ENCODE peak calls at places on chromosomes 12 and 14, in eight cellular contexts. One of them, this sample, is unnamed.

GRCh38 chr14:55160989-55161388 is 30.4 kb downstream of the DLGAP5 start:
- DNase-seq in HTR-8/SVneo: peak; percentile 59
- DNase-seq in NCI-H2171: no peak
- DNase-seq in Karpas-422: peak; percentile 63
- DNase-seq in uterus: no peak
- DNase-seq in neural crest cell: no peak
- DNase-seq in SIG-M5: no peak
- DNase-seq in left cardiac atrium: no peak
- DNase-seq in this sample: no peak

GRCh38 chr12:25423355-25423754 is 129.7 kb downstream of the LMNTD1 start:
- DNase-seq in Karpas-422: no peak
- DNase-seq in uterus: no peak
- DNase-seq in SIG-M5: no peak
- DNase-seq in neural crest cell: no peak
- DNase-seq in left cardiac atrium: peak; percentile 26
- DNase-seq in HTR-8/SVneo: no peak
- DNase-seq in NCI-H2171: no peak
- DNase-seq in this sample: no peak

GRCh38 chr12:47281667-47282171 is 202.0 kb upstream of the AMIGO2 start:
- DNase-seq in Karpas-422: no peak
- DNase-seq in neural crest cell: no peak
- DNase-seq in uterus: no peak
- DNase-seq in NCI-H2171: no peak
- DNase-seq in left cardiac atrium: no peak
- DNase-seq in HTR-8/SVneo: no peak
- DNase-seq in SIG-M5: no peak
- DNase-seq in this sample: no peak

GRCh38 chr12:106353178-106353577 is 4.4 kb upstream of the POLR3B start:
- DNase-seq in Karpas-422: no peak
- DNase-seq in uterus: no peak
- DNase-seq in neural crest cell: no peak
- DNase-seq in left cardiac atrium: no peak
- DNase-seq in NCI-H2171: no peak
- DNase-seq in SIG-M5: no peak
- DNase-seq in HTR-8/SVneo: no peak
- DNase-seq in this sample: no peak

GRCh38 chr12:117595751-117596150 is 234.3 kb upstream of the NOS1 start:
- DNase-seq in SIG-M5: no peak
- DNase-seq in Karpas-422: no peak
- DNase-seq in left cardiac atrium: no peak
- DNase-seq in HTR-8/SVneo: no peak
- DNase-seq in uterus: no peak
- DNase-seq in neural crest cell: no peak
- DNase-seq in NCI-H2171: no peak
- DNase-seq in this sample: no peak

GRCh38 chr12:52612431-52613290 is 5.7 kb downstream of the KRT73 start:
- DNase-seq in Karpas-422: no peak
- DNase-seq in uterus: no peak
- DNase-seq in NCI-H2171: no peak
- DNase-seq in HTR-8/SVneo: no peak
- DNase-seq in neural crest cell: no peak
- DNase-seq in SIG-M5: no peak
- DNase-seq in left cardiac atrium: no peak
- DNase-seq in this sample: no peak

GRCh38 chr12:94157891-94158495 is 9.6 kb downstream of the PLXNC1 start:
- DNase-seq in NCI-H2171: no peak
- DNase-seq in left cardiac atrium: no peak
- DNase-seq in Karpas-422: no peak
- DNase-seq in neural crest cell: no peak
- DNase-seq in uterus: no peak
- DNase-seq in HTR-8/SVneo: no peak
- DNase-seq in SIG-M5: no peak
- DNase-seq in this sample: peak; percentile 13

GRCh38 chr12:6868211-6869048 is 1.1 kb downstream of the TPI1 start:
- DNase-seq in uterus: no peak
- DNase-seq in NCI-H2171: peak; percentile 89
- DNase-seq in left cardiac atrium: no peak
- DNase-seq in neural crest cell: no peak
- DNase-seq in SIG-M5: no peak
- DNase-seq in HTR-8/SVneo: no peak
- DNase-seq in Karpas-422: peak; percentile 55
- DNase-seq in this sample: no peak

GRCh38 chr12:47527816-47528215 is 178.0 kb downstream of the RPAP3 start:
- DNase-seq in left cardiac atrium: no peak
- DNase-seq in neural crest cell: no peak
- DNase-seq in uterus: no peak
- DNase-seq in HTR-8/SVneo: no peak
- DNase-seq in Karpas-422: no peak
- DNase-seq in SIG-M5: no peak
- DNase-seq in NCI-H2171: no peak
- DNase-seq in this sample: no peak

GRCh38 chr12:22474970-22475720 is 69.2 kb downstream of the C2CD5 start:
- DNase-seq in neural crest cell: no peak
- DNase-seq in HTR-8/SVneo: no peak
- DNase-seq in uterus: no peak
- DNase-seq in left cardiac atrium: no peak
- DNase-seq in Karpas-422: no peak
- DNase-seq in SIG-M5: no peak
- DNase-seq in NCI-H2171: no peak
- DNase-seq in this sample: no peak

GRCh38 chr14:60734465-60735242 is at the start of gene MNAT1:
- DNase-seq in Karpas-422: peak; percentile 98
- DNase-seq in neural crest cell: peak; percentile 73
- DNase-seq in left cardiac atrium: peak; percentile 77
- DNase-seq in uterus: peak; percentile 79
- DNase-seq in NCI-H2171: peak; percentile 87
- DNase-seq in HTR-8/SVneo: peak; percentile 95
- DNase-seq in SIG-M5: no peak
- DNase-seq in this sample: peak; percentile 79

This sample was measured in NCI-H146.